ENCODE peak calls at places on chromosomes 3 and 15, in six cellular contexts. One of them, this sample, is unnamed.

GRCh38 chr15:80698636-80699035 is 3.5 kb downstream of the ABHD17C start:
- DNase-seq in T47D: no peak
- DNase-seq in uterus: no peak
- DNase-seq in NCI-H2081: no peak
- DNase-seq in activated T-cell treated with anti-CD3 and anti-CD28 coated beads, Interleukin-2, amount 50 U/mL, for 48 hours: no peak
- DNase-seq in left lobe of liver: no peak
- DNase-seq in this sample: no peak

GRCh38 chr15:82081904-82082810 is 36.3 kb upstream of the MEX3B start:
- DNase-seq in T47D: no peak
- DNase-seq in uterus: no peak
- DNase-seq in NCI-H2081: no peak
- DNase-seq in activated T-cell treated with anti-CD3 and anti-CD28 coated beads, Interleukin-2, amount 50 U/mL, for 48 hours: no peak
- DNase-seq in left lobe of liver: no peak
- DNase-seq in this sample: no peak

GRCh38 chr3:52093751-52094525 is 37.6 kb upstream of the DUSP7 start:
- DNase-seq in T47D: no peak
- DNase-seq in uterus: no peak
- DNase-seq in NCI-H2081: no peak
- DNase-seq in activated T-cell treated with anti-CD3 and anti-CD28 coated beads, Interleukin-2, amount 50 U/mL, for 48 hours: no peak
- DNase-seq in left lobe of liver: no peak
- DNase-seq in this sample: no peak

GRCh38 chr15:95603802-95604201 is 726.7 kb upstream of the NR2F2 start:
- DNase-seq in T47D: no peak
- DNase-seq in uterus: no peak
- DNase-seq in NCI-H2081: no peak
- DNase-seq in activated T-cell treated with anti-CD3 and anti-CD28 coated beads, Interleukin-2, amount 50 U/mL, for 48 hours: no peak
- DNase-seq in left lobe of liver: no peak
- DNase-seq in this sample: no peak

GRCh38 chr3:150703756-150704344 is at the start of gene ERICH6:
- DNase-seq in T47D: peak; percentile 87
- DNase-seq in uterus: peak; percentile 91
- DNase-seq in NCI-H2081: peak; percentile 96
- DNase-seq in activated T-cell treated with anti-CD3 and anti-CD28 coated beads, Interleukin-2, amount 50 U/mL, for 48 hours: peak; percentile 90
- DNase-seq in left lobe of liver: peak; percentile 92
- DNase-seq in this sample: peak; percentile 77

GRCh38 chr3:61562042-61562809 is 855 bp downstream of the PTPRG start:
- DNase-seq in T47D: peak; percentile 24
- DNase-seq in uterus: no peak
- DNase-seq in NCI-H2081: no peak
- DNase-seq in activated T-cell treated with anti-CD3 and anti-CD28 coated beads, Interleukin-2, amount 50 U/mL, for 48 hours: no peak
- DNase-seq in left lobe of liver: peak; percentile 44
- DNase-seq in this sample: no peak

GRCh38 chr3:193029800-193030199 is 112.1 kb upstream of the MB21D2 start:
- DNase-seq in T47D: no peak
- DNase-seq in uterus: no peak
- DNase-seq in NCI-H2081: no peak
- DNase-seq in activated T-cell treated with anti-CD3 and anti-CD28 coated beads, Interleukin-2, amount 50 U/mL, for 48 hours: no peak
- DNase-seq in left lobe of liver: no peak
- DNase-seq in this sample: no peak

GRCh38 chr3:129625071-129625874 is 18.8 kb upstream of the PLXND1 start:
- DNase-seq in T47D: peak; percentile 40
- DNase-seq in uterus: peak; percentile 32
- DNase-seq in NCI-H2081: no peak
- DNase-seq in activated T-cell treated with anti-CD3 and anti-CD28 coated beads, Interleukin-2, amount 50 U/mL, for 48 hours: no peak
- DNase-seq in left lobe of liver: peak; percentile 46
- DNase-seq in this sample: peak; percentile 88

GRCh38 chr3:153070153-153070868 is 91.7 kb upstream of the RAP2B start:
- DNase-seq in T47D: no peak
- DNase-seq in uterus: no peak
- DNase-seq in NCI-H2081: no peak
- DNase-seq in activated T-cell treated with anti-CD3 and anti-CD28 coated beads, Interleukin-2, amount 50 U/mL, for 48 hours: no peak
- DNase-seq in left lobe of liver: no peak
- DNase-seq in this sample: no peak

GRCh38 chr3:98733778-98734281 is 29.3 kb upstream of the ST3GAL6 start:
- DNase-seq in T47D: no peak
- DNase-seq in uterus: no peak
- DNase-seq in NCI-H2081: no peak
- DNase-seq in activated T-cell treated with anti-CD3 and anti-CD28 coated beads, Interleukin-2, amount 50 U/mL, for 48 hours: peak; percentile 20
- DNase-seq in left lobe of liver: peak; percentile 63
- DNase-seq in this sample: peak; percentile 34

GRCh38 chr3:112427123-112427522 is 72.1 kb downstream of the BTLA start:
- DNase-seq in T47D: no peak
- DNase-seq in uterus: no peak
- DNase-seq in NCI-H2081: no peak
- DNase-seq in activated T-cell treated with anti-CD3 and anti-CD28 coated beads, Interleukin-2, amount 50 U/mL, for 48 hours: no peak
- DNase-seq in left lobe of liver: no peak
- DNase-seq in this sample: no peak

GRCh38 chr3:36166477-36166876 is 213.8 kb upstream of the STAC start:
- DNase-seq in T47D: no peak
- DNase-seq in uterus: no peak
- DNase-seq in NCI-H2081: no peak
- DNase-seq in activated T-cell treated with anti-CD3 and anti-CD28 coated beads, Interleukin-2, amount 50 U/mL, for 48 hours: no peak
- DNase-seq in left lobe of liver: no peak
- DNase-seq in this sample: no peak

GRCh38 chr3:155983834-155984474 is 113.5 kb downstream of the GMPS start:
- DNase-seq in T47D: no peak
- DNase-seq in uterus: no peak
- DNase-seq in NCI-H2081: no peak
- DNase-seq in activated T-cell treated with anti-CD3 and anti-CD28 coated beads, Interleukin-2, amount 50 U/mL, for 48 hours: no peak
- DNase-seq in left lobe of liver: no peak
- DNase-seq in this sample: no peak

GRCh38 chr15:42808921-42809320 is 72.0 kb upstream of the CDAN1 start:
- DNase-seq in T47D: no peak
- DNase-seq in uterus: no peak
- DNase-seq in NCI-H2081: no peak
- DNase-seq in activated T-cell treated with anti-CD3 and anti-CD28 coated beads, Interleukin-2, amount 50 U/mL, for 48 hours: no peak
- DNase-seq in left lobe of liver: no peak
- DNase-seq in this sample: no peak

GRCh38 chr3:9644245-9644644 is 5.1 kb upstream of the MTMR14 start:
- DNase-seq in T47D: no peak
- DNase-seq in uterus: no peak
- DNase-seq in NCI-H2081: no peak
- DNase-seq in activated T-cell treated with anti-CD3 and anti-CD28 coated beads, Interleukin-2, amount 50 U/mL, for 48 hours: no peak
- DNase-seq in left lobe of liver: no peak
- DNase-seq in this sample: no peak

GRCh38 chr3:2837233-2837632 is 272.9 kb downstream of the IL5RA start:
- DNase-seq in T47D: no peak
- DNase-seq in uterus: no peak
- DNase-seq in NCI-H2081: no peak
- DNase-seq in activated T-cell treated with anti-CD3 and anti-CD28 coated beads, Interleukin-2, amount 50 U/mL, for 48 hours: no peak
- DNase-seq in left lobe of liver: no peak
- DNase-seq in this sample: no peak

GRCh38 chr3:97658670-97659285 is 105.8 kb upstream of the ARL6 start:
- DNase-seq in T47D: peak; percentile 3
- DNase-seq in uterus: no peak
- DNase-seq in NCI-H2081: peak; percentile 86
- DNase-seq in activated T-cell treated with anti-CD3 and anti-CD28 coated beads, Interleukin-2, amount 50 U/mL, for 48 hours: no peak
- DNase-seq in left lobe of liver: no peak
- DNase-seq in this sample: no peak

This sample was measured in HuH-7.5.